ENCODE peak calls at places on chromosome 13, in eight cellular contexts. C, O, E, P, S, U, V and D are unnamed samples.

GRCh38 chr13:110001622-110002275 is 215.4 kb upstream of the IRS2 start:
- DNase-seq in P (no peak), E (no peak), U (no peak), C (no peak), S (no peak), V (peak), O (no peak), D (no peak)

GRCh38 chr13:50320297-50320862 is 305.1 kb downstream of the KCNRG start:
- DNase-seq in O (no peak), U (no peak), C (no peak), V (peak), S (no peak), E (no peak), P (no peak), D (no peak)

GRCh38 chr13:97440598-97440997 is 6.6 kb downstream of the RAP2A start:
- DNase-seq in C (no peak), U (no peak), V (no peak), P (no peak), O (no peak), S (no peak), E (no peak), D (no peak)

GRCh38 chr13:29849071-29849541 is 1.3 kb downstream of the UBL3 start:
- DNase-seq in P (no peak), S (no peak), C (peak), E (no peak), U (peak), V (peak), O (no peak), D (no peak)

GRCh38 chr13:71577127-71577526 is 289.9 kb downstream of the DACH1 start:
- DNase-seq in C (no peak), O (no peak), E (no peak), P (no peak), U (no peak), V (no peak), S (no peak), D (no peak)

GRCh38 chr13:78100481-78100880 is 181.8 kb upstream of the EDNRB start:
- DNase-seq in O (no peak), U (no peak), S (no peak), C (no peak), E (no peak), P (no peak), V (no peak), D (no peak)

GRCh38 chr13:29621401-29621800 is 25.9 kb upstream of the SLC7A1 start:
- DNase-seq in C (no peak), E (no peak), S (no peak), V (no peak), O (no peak), P (no peak), U (no peak), D (no peak)

GRCh38 chr13:49858183-49858856 is 65.8 kb upstream of the KPNA3 start:
- DNase-seq in U (no peak), C (peak), O (no peak), E (no peak), V (peak), S (peak), P (no peak), D (no peak)

GRCh38 chr13:71254384-71254783 is 612.6 kb downstream of the DACH1 start:
- DNase-seq in E (no peak), P (no peak), V (no peak), S (no peak), C (no peak), U (no peak), O (no peak), D (no peak)

GRCh38 chr13:90710355-90710754 is 637.1 kb upstream of the MIR17HG start:
- DNase-seq in S (no peak), C (no peak), P (no peak), U (no peak), O (no peak), E (no peak), V (no peak), D (no peak)

GRCh38 chr13:92734545-92734944 is 492.1 kb upstream of the GPC6 start:
- DNase-seq in E (no peak), O (no peak), P (no peak), C (no peak), S (no peak), V (no peak), U (no peak), D (no peak)

GRCh38 chr13:72868229-72868628 is 86.3 kb downstream of the PIBF1 start:
- DNase-seq in S (no peak), V (no peak), C (no peak), O (no peak), P (no peak), E (no peak), U (no peak), D (no peak)

GRCh38 chr13:44120814-44121505 is 241.3 kb downstream of the LACC1 start:
- DNase-seq in E (no peak), C (no peak), U (no peak), P (no peak), S (no peak), O (no peak), V (no peak), D (no peak)

GRCh38 chr13:44111701-44112100 is 232.0 kb downstream of the LACC1 start:
- DNase-seq in E (no peak), U (no peak), C (no peak), O (no peak), P (no peak), V (no peak), S (peak), D (no peak)

GRCh38 chr13:44112700-44113329 is 233.1 kb downstream of the LACC1 start:
- DNase-seq in U (no peak), O (no peak), C (no peak), E (no peak), S (no peak), P (no peak), V (no peak), D (no peak)

GRCh38 chr13:44117351-44117750 is 237.6 kb downstream of the LACC1 start:
- DNase-seq in U (no peak), V (peak), S (no peak), C (no peak), O (no peak), P (no peak), E (no peak), D (no peak)

DNA sequence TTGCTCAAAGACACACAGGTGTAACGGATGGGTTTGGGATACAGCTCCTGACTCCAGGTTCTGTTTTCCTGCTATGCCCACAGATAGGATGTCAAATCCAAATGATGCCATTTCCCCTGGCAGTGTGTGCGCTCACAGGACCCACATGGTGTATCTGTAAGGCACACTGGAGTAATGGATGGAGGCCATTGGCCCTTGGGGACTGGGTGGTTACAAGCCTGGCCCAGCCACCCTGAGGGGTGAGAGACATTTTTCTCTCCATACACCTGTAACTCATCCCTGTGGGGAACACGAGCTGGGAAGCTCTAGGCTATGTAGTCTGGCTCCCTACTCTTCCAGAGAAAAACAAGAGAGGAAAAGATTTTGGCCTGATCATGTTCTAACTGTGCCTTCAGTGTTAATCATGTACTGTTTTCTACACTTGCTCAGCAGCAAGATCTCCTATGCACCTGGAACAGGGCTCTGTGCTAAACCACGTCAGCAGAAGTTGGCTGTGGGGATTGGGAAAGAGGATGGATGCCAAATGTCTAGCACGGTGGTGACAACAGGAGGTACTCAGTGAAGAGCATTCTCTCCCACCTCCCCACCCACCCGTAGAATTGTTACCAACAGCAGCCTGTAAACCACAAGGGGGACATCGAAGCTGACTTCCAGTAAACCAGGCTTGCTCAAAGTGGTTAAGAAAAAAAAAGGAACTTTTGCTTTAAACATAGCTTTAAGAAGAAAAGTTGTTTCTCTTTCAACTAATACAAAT is 237.0 kb downstream of the LACC1 start:
- DNase-seq in V (peak), S (no peak), C (no peak), U (no peak), E (no peak), P (no peak), O (no peak), D (no peak)
- H3K4me3 ChIP-seq in V (no peak), S (no peak), C (no peak), U (no peak), E (no peak), P (no peak), O (no peak), D (no peak)

GRCh38 chr13:52447815-52448552 is 2.5 kb downstream of the VPS36 start:
- DNase-seq in E (no peak), S (no peak), P (no peak), V (no peak), C (peak), O (no peak), U (no peak), D (no peak)
- H3K4me3 ChIP-seq in E (peak), S (no peak), P (peak), V (peak), C (no peak), O (no peak), U (no peak), D (no peak)

GRCh38 chr13:23751195-23751594 is 138.0 kb downstream of the MIPEP start:
- DNase-seq in S (no peak), V (no peak), C (no peak), E (no peak), P (no peak), O (no peak), U (no peak), D (no peak)

GRCh38 chr13:23749288-23749880 is 139.8 kb downstream of the MIPEP start:
- DNase-seq in V (no peak), O (no peak), U (no peak), C (no peak), E (no peak), S (no peak), P (no peak), D (no peak)

GRCh38 chr13:23748591-23748990 is 140.6 kb downstream of the MIPEP start:
- DNase-seq in U (no peak), V (no peak), C (no peak), O (no peak), E (no peak), P (no peak), S (no peak), D (no peak)

GRCh38 chr13:23750383-23751121 is 138.6 kb downstream of the MIPEP start:
- DNase-seq in S (no peak), E (no peak), U (no peak), P (no peak), V (no peak), C (no peak), O (no peak), D (no peak)

DNA sequence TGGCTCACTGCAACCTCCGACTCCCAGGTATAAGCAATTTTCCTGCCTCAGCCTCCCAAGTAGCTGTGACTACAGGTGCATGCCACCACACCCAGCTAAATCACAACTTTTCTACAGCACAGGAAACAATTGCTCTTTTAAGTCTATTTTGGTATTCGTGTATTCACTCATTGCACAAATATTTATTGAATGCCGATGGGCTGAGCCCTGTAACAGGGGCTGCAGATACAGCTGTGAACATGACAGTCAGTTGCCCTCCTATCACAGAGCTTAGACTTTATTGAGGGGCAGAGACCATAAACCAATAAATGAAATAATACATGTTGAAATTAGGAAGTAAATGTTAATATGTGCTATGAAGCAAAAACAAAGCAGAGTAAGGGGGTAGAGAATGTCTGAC is 141.1 kb downstream of the MIPEP start:
- DNase-seq in U (no peak), S (no peak), V (no peak), E (no peak), P (no peak), O (no peak), C (no peak), D (no peak)
- H3K4me3 ChIP-seq in U (no peak), S (no peak), V (no peak), E (no peak), P (no peak), O (no peak), C (no peak), D (no peak)

GRCh38 chr13:113989585-113990300 is 15.9 kb upstream of the C13orf46 start:
- DNase-seq in O (no peak), C (no peak), U (no peak), P (no peak), S (peak), E (no peak), V (no peak), D (no peak)

GRCh38 chr13:113990321-113990837 is 16.5 kb upstream of the C13orf46 start:
- DNase-seq in O (peak), C (no peak), V (no peak), P (no peak), S (peak), E (no peak), U (no peak), D (peak)

GRCh38 chr13:113991191-113991669 is 17.4 kb upstream of the C13orf46 start:
- DNase-seq in O (peak), S (peak), U (peak), P (no peak), E (no peak), V (no peak), C (peak), D (no peak)

GRCh38 chr13:113992276-113993005 is 18.6 kb upstream of the C13orf46 start:
- DNase-seq in U (peak), E (no peak), V (no peak), C (no peak), P (no peak), S (peak), O (no peak), D (no peak)

DNA sequence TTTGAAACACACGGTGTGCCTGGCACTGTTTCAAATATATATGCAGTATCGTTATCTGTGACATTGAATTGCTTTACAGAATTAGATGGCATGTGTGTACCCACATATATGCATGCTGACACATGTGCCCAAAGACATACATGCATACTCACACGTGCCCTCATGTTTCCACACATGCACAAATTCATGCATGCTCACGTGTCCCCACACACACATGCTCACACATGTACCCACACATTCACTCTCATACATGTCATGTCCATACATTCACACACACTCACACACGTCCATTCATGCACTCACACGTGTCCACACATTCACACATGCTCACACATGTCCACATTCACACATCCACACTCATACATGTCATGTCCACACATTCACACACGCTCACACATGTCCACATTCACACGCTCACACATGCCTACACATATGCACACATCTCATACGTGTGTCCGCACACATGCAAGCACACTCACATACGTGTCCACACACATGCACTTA is 17.9 kb upstream of the C13orf46 start:
- DNase-seq in P (no peak), S (no peak), V (no peak), U (no peak), C (no peak), E (no peak), O (no peak), D (no peak)
- H3K4me3 ChIP-seq in P (no peak), S (no peak), V (no peak), U (no peak), C (no peak), E (no peak), O (no peak), D (no peak)